ENCODE peak calls at places on chromosome 5, in six cellular contexts. L, H, E, X, Z and R are unnamed samples.

GRCh38 chr5:130270786-130271185 is 366.5 kb downstream of the CHSY3 start:
- DNase-seq in L (no peak), H (no peak), E (no peak), X (no peak), Z (no peak), R (no peak)

GRCh38 chr5:9156282-9156681 is 389.6 kb downstream of the SEMA5A start:
- DNase-seq in L (peak; percentile 69), H (peak; percentile 72), E (peak; percentile 88), X (no peak), Z (no peak), R (no peak)

GRCh38 chr5:61055434-61056006 is 106.7 kb downstream of the SMIM15 start:
- DNase-seq in L (no peak), H (peak; percentile 80), E (peak; percentile 69), X (peak; percentile 10), Z (peak; percentile 36), R (no peak)

GRCh38 chr5:112434650-112435049 is 15.6 kb upstream of the EPB41L4A start:
- DNase-seq in L (no peak), H (no peak), E (no peak), X (no peak), Z (no peak), R (no peak)

GRCh38 chr5:144886668-144887067 is 716.0 kb downstream of the KCTD16 start:
- DNase-seq in L (no peak), H (no peak), E (peak; percentile 22), X (no peak), Z (no peak), R (no peak)

GRCh38 chr5:74310386-74310785 is 330.1 kb downstream of the ENC1 start:
- DNase-seq in L (no peak), H (no peak), E (no peak), X (no peak), Z (no peak), R (no peak)

GRCh38 chr5:5132896-5133295 is 7.2 kb upstream of the ADAMTS16 start:
- DNase-seq in L (no peak), H (no peak), E (no peak), X (no peak), Z (no peak), R (no peak)

GRCh38 chr5:110413856-110414255 is 312.6 kb downstream of the TMEM232 start:
- DNase-seq in L (no peak), H (peak; percentile 6), E (peak; percentile 37), X (no peak), Z (no peak), R (no peak)

GRCh38 chr5:96680759-96681158 is 18.6 kb downstream of the CAST start:
- DNase-seq in L (no peak), H (no peak), E (no peak), X (no peak), Z (no peak), R (no peak)

GRCh38 chr5:125059255-125060050 is 313.0 kb upstream of the ZNF608 start:
- DNase-seq in L (no peak), H (no peak), E (no peak), X (no peak), Z (no peak), R (no peak)

GRCh38 chr5:115723224-115723623 is 93.2 kb downstream of the CDO1 start:
- DNase-seq in L (no peak), H (no peak), E (no peak), X (no peak), Z (no peak), R (no peak)

GRCh38 chr5:179680014-179680779 is 637 bp downstream of the CBY3 start:
- DNase-seq in L (no peak), H (no peak), E (no peak), X (no peak), Z (no peak), R (no peak)

GRCh38 chr5:151034422-151035379 is 14.3 kb downstream of the GPX3 start:
- DNase-seq in L (no peak), H (no peak), E (no peak), X (no peak), Z (no peak), R (no peak)

GRCh38 chr5:166285385-166285784 is 2006.1 kb upstream of the WWC1 start:
- DNase-seq in L (no peak), H (no peak), E (no peak), X (no peak), Z (no peak), R (no peak)

GRCh38 chr5:6788439-6788838 is 75.2 kb downstream of the TENT4A start:
- DNase-seq in L (no peak), H (no peak), E (no peak), X (no peak), Z (no peak), R (no peak)

GRCh38 chr5:133132717-133133116 is 80.9 kb downstream of the HSPA4 start:
- DNase-seq in L (no peak), H (no peak), E (no peak), X (no peak), Z (peak; percentile 40), R (no peak)

GRCh38 chr5:68292316-68292715 is 76.8 kb downstream of the PIK3R1 start:
- DNase-seq in L (no peak), H (no peak), E (peak; percentile 67), X (no peak), Z (no peak), R (no peak)

GRCh38 chr5:45793638-45794532 is 97.7 kb upstream of the HCN1 start:
- DNase-seq in L (no peak), H (no peak), E (no peak), X (no peak), Z (peak; percentile 88), R (no peak)

GRCh38 chr5:54477941-54478478 is 22.5 kb downstream of the HSPB3 start:
- DNase-seq in L (no peak), H (no peak), E (no peak), X (no peak), Z (no peak), R (no peak)

GRCh38 chr5:24163091-24163490 is 481.7 kb downstream of the CDH10 start:
- DNase-seq in L (no peak), H (no peak), E (no peak), X (no peak), Z (no peak), R (no peak)

GRCh38 chr5:91307023-91307422 is 76.1 kb downstream of the ARRDC3 start:
- DNase-seq in L (no peak), H (peak; percentile 69), E (no peak), X (no peak), Z (no peak), R (no peak)

GRCh38 chr5:37954561-37954960 is 114.7 kb upstream of the GDNF start:
- DNase-seq in L (no peak), H (no peak), E (no peak), X (no peak), Z (no peak), R (no peak)

GRCh38 chr5:137220523-137220927 is 278.6 kb downstream of the SPOCK1 start:
- DNase-seq in L (peak; percentile 43), H (peak; percentile 37), E (peak; percentile 80), X (peak; percentile 23), Z (peak; percentile 42), R (no peak)

GRCh38 chr5:18985397-18985796 is 1002.6 kb downstream of the CDH18 start:
- DNase-seq in L (no peak), H (no peak), E (no peak), X (no peak), Z (no peak), R (no peak)

DNA sequence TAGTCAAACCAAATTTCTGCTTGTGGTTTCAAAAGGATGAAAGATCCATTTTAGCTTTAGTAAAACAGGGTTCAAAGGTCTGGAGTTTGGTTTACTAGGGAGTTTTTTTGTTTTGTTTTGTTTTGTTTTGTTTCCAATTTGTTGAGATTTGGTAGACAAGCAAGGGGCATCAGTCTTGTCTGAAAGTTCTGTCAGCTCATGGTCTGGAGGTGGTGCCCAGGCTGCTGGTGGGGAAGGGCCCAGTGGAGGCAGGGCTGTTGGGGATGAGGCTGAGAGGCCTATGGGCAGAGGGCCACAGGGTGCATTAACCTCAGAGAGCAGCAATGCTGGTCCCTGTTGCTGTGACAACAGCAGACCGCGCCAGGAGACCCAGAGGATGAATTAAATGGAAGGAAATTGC is 174.6 kb downstream of the FGF1 start:
- DNase-seq in L (no peak), H (no peak), E (no peak), X (no peak), Z (no peak), R (no peak)
- H3K9ac ChIP-seq in L (no peak overlapping the region), H (no peak overlapping the region), E (no peak overlapping the region), X (no peak overlapping the region), Z (no peak overlapping the region), R (no peak overlapping the region)

GRCh38 chr5:143398053-143398355 is 5.5 kb downstream of the NR3C1 start:
- DNase-seq in L (no peak), H (peak; percentile 17), E (no peak), X (no peak), Z (no peak), R (no peak)
- H3K9ac ChIP-seq in L (no peak overlapping the region), H (no peak overlapping the region), E (peak overlapping the region; percentile 97), X (no peak overlapping the region), Z (peak overlapping the region; percentile 93), R (no peak overlapping the region)

GRCh38 chr5:173765030-173765644 is 123.0 kb upstream of the CPEB4 start:
- DNase-seq in L (no peak), H (no peak), E (no peak), X (no peak), Z (no peak), R (no peak)
- H3K9ac ChIP-seq in L (no peak overlapping the region), H (no peak overlapping the region), E (no peak overlapping the region), X (no peak overlapping the region), Z (no peak overlapping the region), R (no peak overlapping the region)

DNA sequence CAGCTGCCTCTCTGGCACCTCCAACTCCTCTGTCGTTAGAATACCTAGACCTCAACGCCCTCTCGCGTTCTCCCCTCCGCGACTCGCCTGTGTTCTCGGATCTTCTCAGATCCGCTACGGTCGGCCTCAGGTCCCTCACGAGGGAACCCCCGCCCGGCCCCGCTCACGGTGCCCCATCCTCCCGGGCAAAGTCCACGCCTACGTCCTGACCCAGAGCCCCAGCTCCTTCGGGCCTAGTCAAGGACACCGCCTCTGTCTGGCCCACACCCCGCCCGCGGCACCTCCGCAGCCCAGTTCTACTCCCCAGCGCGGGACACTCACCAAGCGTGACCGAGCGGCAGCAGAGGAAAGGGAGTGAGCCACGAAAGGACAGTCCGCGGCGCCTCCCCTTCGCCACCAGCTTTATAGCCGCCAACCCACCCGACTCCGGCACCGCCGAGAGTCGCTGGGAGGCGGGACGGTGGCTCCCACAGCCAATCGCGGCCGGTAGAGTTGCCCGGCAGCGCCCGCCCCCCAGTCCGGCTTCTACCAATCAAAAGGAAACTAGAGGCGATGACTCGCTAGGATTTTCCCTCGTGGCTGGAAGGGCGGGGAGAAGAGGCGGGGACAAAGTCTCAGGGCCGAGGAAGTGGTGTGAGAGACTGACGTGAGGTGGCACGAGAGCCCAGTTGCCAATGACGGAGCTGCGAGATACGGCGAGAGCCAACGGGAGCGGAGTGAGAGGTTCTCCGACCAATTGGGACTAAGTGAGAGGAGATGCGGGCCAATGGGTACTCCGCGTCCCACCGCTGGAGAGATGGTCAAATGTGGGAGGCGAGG is at the start of gene HMGCS1:
- DNase-seq in L (peak; percentile 100), H (peak; percentile 100), E (peak; percentile 100), X (peak; percentile 98), Z (peak; percentile 99), R (peak; percentile 99)
- H3K9ac ChIP-seq in L (peak within 1 kb of the TSS; percentile 96), H (peak within 1 kb of the TSS; percentile 84), E (peak within 1 kb of the TSS; percentile 96), X (peak within 1 kb of the TSS; percentile 96), Z (peak within 1 kb of the TSS; percentile 98), R (peak within 1 kb of the TSS; percentile 89)

DNA sequence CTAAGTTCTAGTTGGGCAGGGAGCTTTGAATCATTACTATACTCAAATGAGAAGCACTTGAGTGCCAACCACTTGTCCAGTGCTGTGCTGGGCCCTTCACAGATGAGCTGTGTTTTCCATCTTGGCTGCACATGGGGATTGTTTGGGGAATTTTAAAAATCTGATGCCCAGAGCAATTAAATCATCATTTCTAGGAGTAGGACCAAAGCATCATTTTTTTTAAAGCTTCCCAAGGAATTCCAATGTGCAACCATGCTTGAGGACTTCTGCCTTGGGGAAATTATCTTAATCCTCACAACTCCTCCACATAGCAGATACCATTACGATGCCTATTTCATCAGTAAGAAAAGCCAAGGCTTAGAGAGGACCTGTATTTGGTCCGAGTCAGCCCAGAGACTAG is 131.4 kb downstream of the TMEM174 start:
- DNase-seq in L (no peak), H (no peak), E (peak; percentile 25), X (no peak), Z (no peak), R (no peak)
- H3K9ac ChIP-seq in L (no peak overlapping the region), H (no peak overlapping the region), E (no peak overlapping the region), X (no peak overlapping the region), Z (no peak overlapping the region), R (no peak overlapping the region)